ENCODE peak calls at places on chromosomes 6 and 20, in six cellular contexts. O is kidney; N is CD4-positive, alpha-beta memory T cell; C is A549; A is K562; M is body of pancreas. T is an unnamed sample.

GRCh38 chr20:10217517-10218410 is 866 bp upstream of the SNAP25 start:
- DNase-seq in O (peak; percentile 85), N (no peak), C (peak; percentile 65), A (no peak), M (peak; percentile 37), T (no peak)

GRCh38 chr20:30612344-30612743 is 645.1 kb upstream of the DEFB115 start:
- DNase-seq in O (no peak), N (no peak), C (no peak), A (no peak), M (no peak), T (no peak)

GRCh38 chr20:43941476-43942212 is 27.0 kb downstream of the TOX2 start:
- DNase-seq in O (peak; percentile 49), N (no peak), C (peak; percentile 65), A (no peak), M (no peak), T (no peak)

GRCh38 chr6:12017263-12017662 is 5.2 kb downstream of the HIVEP1 start:
- DNase-seq in O (no peak), N (no peak), C (no peak), A (no peak), M (no peak), T (no peak)

GRCh38 chr6:6405997-6406699 is 85.7 kb upstream of the F13A1 start:
- DNase-seq in O (no peak), N (no peak), C (no peak), A (no peak), M (no peak), T (no peak)

GRCh38 chr6:84447651-84448050 is 220.2 kb upstream of the CEP162 start:
- DNase-seq in O (no peak), N (no peak), C (no peak), A (no peak), M (no peak), T (no peak)

GRCh38 chr6:142851601-142852000 is 93.4 kb downstream of the HIVEP2 start:
- DNase-seq in O (no peak), N (no peak), C (no peak), A (no peak), M (no peak), T (no peak)

GRCh38 chr6:25586927-25587326 is 65.1 kb upstream of the SCGN start:
- DNase-seq in O (no peak), N (no peak), C (no peak), A (no peak), M (no peak), T (no peak)

GRCh38 chr6:116518621-116519020 is 7.2 kb downstream of the CALHM5 start:
- DNase-seq in O (no peak), N (no peak), C (no peak), A (no peak), M (no peak), T (no peak)

GRCh38 chr6:114747995-114748625 is 405.3 kb upstream of the HS3ST5 start:
- DNase-seq in O (no peak), N (no peak), C (no peak), A (peak; percentile 19), M (peak; percentile 55), T (no peak)

GRCh38 chr6:45737331-45738056 is 278.2 kb downstream of the CLIC5 start:
- DNase-seq in O (no peak), N (no peak), C (no peak), A (no peak), M (no peak), T (no peak)

GRCh38 chr6:157860505-157860991 is 37.5 kb downstream of the SNX9 start:
- DNase-seq in O (no peak), N (peak; percentile 75), C (no peak), A (no peak), M (no peak), T (no peak)

GRCh38 chr6:6834356-6835342 is 246.1 kb downstream of the LY86 start:
- DNase-seq in O (no peak), N (no peak), C (no peak), A (no peak), M (peak; percentile 39), T (no peak)

GRCh38 chr6:41967312-41968287 is 26.0 kb upstream of the CCND3 start:
- DNase-seq in O (no peak), N (no peak), C (peak; percentile 44), A (peak; percentile 56), M (no peak), T (no peak)

GRCh38 chr6:32168807-32169206 is 4.4 kb downstream of the EGFL8 start:
- DNase-seq in O (no peak), N (no peak), C (no peak), A (peak; percentile 79), M (no peak), T (no peak)

GRCh38 chr20:8094845-8095244 is 37.2 kb upstream of the PLCB1 start:
- DNase-seq in O (no peak), N (no peak), C (no peak), A (no peak), M (peak; percentile 22), T (no peak)

GRCh38 chr20:20267685-20268429 is 100.0 kb upstream of the INSM1 start:
- DNase-seq in O (no peak), N (no peak), C (no peak), A (no peak), M (no peak), T (no peak)

GRCh38 chr6:1737463-1738311 is 128.0 kb downstream of the FOXC1 start:
- DNase-seq in O (no peak), N (no peak), C (no peak), A (no peak), M (no peak), T (no peak)

GRCh38 chr6:123016431-123017110 is 20.5 kb downstream of the CLVS2 start:
- DNase-seq in O (no peak), N (no peak), C (no peak), A (no peak), M (peak; percentile 10), T (no peak)

GRCh38 chr6:137222376-137222775 is 3.2 kb upstream of the IFNGR1 start:
- DNase-seq in O (no peak), N (no peak), C (no peak), A (no peak), M (no peak), T (no peak)

GRCh38 chr6:42021847-42022754 is 28.2 kb upstream of the TAF8 start:
- DNase-seq in O (no peak), N (peak; percentile 81), C (no peak), A (peak; percentile 1), M (no peak), T (peak; percentile 94)

GRCh38 chr6:75933387-75933975 is 139.0 kb downstream of the IMPG1 start:
- DNase-seq in O (no peak), N (no peak), C (no peak), A (no peak), M (no peak), T (no peak)

GRCh38 chr6:149903938-149904611 is 6.2 kb upstream of the RAET1E start:
- DNase-seq in O (peak; percentile 33), N (no peak), C (no peak), A (no peak), M (no peak), T (no peak)

GRCh38 chr6:111765681-111766523 is 107.3 kb downstream of the FYN start:
- DNase-seq in O (no peak), N (no peak), C (no peak), A (no peak), M (no peak), T (no peak)

GRCh38 chr20:5078399-5078958 is 41.3 kb downstream of the PCNA start:
- DNase-seq in O (no peak), N (peak; percentile 83), C (peak; percentile 60), A (peak; percentile 43), M (peak; percentile 30), T (peak; percentile 72)

GRCh38 chr6:11277275-11278206 is 45.1 kb upstream of the NEDD9 start:
- DNase-seq in O (no peak), N (peak; percentile 9), C (peak; percentile 15), A (no peak), M (peak; percentile 25), T (no peak)

GRCh38 chr20:50872562-50873288 is 58.5 kb downstream of the ADNP start:
- DNase-seq in O (no peak), N (no peak), C (no peak), A (no peak), M (no peak), T (no peak)

GRCh38 chr6:105384004-105384403 is 18.9 kb downstream of the PREP start:
- DNase-seq in O (no peak), N (no peak), C (no peak), A (peak; percentile 59), M (no peak), T (no peak)

GRCh38 chr6:136723780-136724179 is 68.5 kb downstream of the MAP3K5 start:
- DNase-seq in O (no peak), N (peak; percentile 37), C (no peak), A (no peak), M (peak; percentile 30), T (no peak)

GRCh38 chr6:166551797-166552495 is 34.5 kb downstream of the RAMACL start:
- DNase-seq in O (no peak), N (no peak), C (no peak), A (no peak), M (no peak), T (no peak)

GRCh38 chr6:46184114-46184513 is 13.3 kb upstream of the ENPP5 start:
- DNase-seq in O (no peak), N (no peak), C (no peak), A (no peak), M (peak; percentile 35), T (no peak)

GRCh38 chr20:13671500-13672288 is 33.0 kb upstream of the TASP1 start:
- DNase-seq in O (no peak), N (no peak), C (no peak), A (no peak), M (no peak), T (no peak)

GRCh38 chr6:111792241-111792640 is 81.0 kb downstream of the FYN start:
- DNase-seq in O (no peak), N (no peak), C (no peak), A (peak; percentile 34), M (no peak), T (no peak)

GRCh38 chr6:124956018-124956417 is 6.2 kb upstream of the RNF217 start:
- DNase-seq in O (no peak), N (no peak), C (no peak), A (no peak), M (peak; percentile 16), T (no peak)
- H3K4me1 ChIP-seq in O (no peaks in the 10 kb centered on the region), N (no peaks in the 10 kb centered on the region), C (peaks cover 7% of the 10 kb centered on the region), A (peaks cover 12% of the 10 kb centered on the region), M (peaks cover 6% of the 10 kb centered on the region), T (no peaks in the 10 kb centered on the region)

DNA sequence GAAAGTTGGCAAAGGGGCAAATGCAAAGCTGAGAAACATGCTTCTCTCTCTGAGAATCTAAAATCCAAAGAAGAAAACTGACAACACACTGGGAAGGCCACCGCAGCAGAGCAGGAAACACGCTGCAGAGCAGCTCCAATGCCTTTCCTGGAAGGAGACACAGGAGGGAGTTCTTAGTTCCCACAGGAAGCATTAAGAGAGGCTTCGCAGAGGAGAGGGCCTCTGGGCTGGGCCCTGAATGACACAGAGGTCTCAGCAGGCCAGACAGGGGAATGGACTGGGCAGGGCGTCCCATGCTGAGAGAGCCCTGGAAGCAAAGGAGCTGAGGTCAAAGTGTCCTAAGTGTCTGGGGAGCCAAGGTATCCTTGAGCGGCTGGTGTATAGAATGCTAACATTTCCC is 110.1 kb upstream of the SYNDIG1 start:
- DNase-seq in O (no peak), N (no peak), C (no peak), A (no peak), M (no peak), T (no peak)
- H3K27ac ChIP-seq in O (no peak overlapping the region), N (no peak overlapping the region), C (no peak overlapping the region), A (no peak overlapping the region), M (no peak overlapping the region), T (no peak overlapping the region)

GRCh38 chr6:36280983-36281382 is 11.1 kb downstream of the PNPLA1 start:
- DNase-seq in O (no peak), N (no peak), C (no peak), A (no peak), M (no peak), T (no peak)
- H3K4me3 ChIP-seq in O (no peak overlapping the region), N (no peak overlapping the region), C (no peak overlapping the region), A (no peak overlapping the region), M (no peak overlapping the region), T (no peak overlapping the region)

GRCh38 chr6:141682391-141682790 is 450.3 kb upstream of the GJE1 start:
- DNase-seq in O (no peak), N (no peak), C (no peak), A (no peak), M (no peak), T (no peak)
- H3K4me1 ChIP-seq in O (no peaks in the 10 kb centered on the region), N (no peaks in the 10 kb centered on the region), C (no peaks in the 10 kb centered on the region), A (no peaks in the 10 kb centered on the region), M (no peaks in the 10 kb centered on the region), T (no peaks in the 10 kb centered on the region)